ENCODE peak calls at places on chromosomes 11 and 22, in five cellular contexts. D is HEK293T, Q is SK-N-SH, O is K562, U is HepG2. F is an unnamed sample.

GRCh38 chr11:9815486-9816136 is 151.7 kb downstream of the SWAP70 start:
- DNase-seq in O (no peak), D (no peak), Q (no peak), U (no peak), F (no peak)

GRCh38 chr11:2090172-2091111 is 48.7 kb downstream of the IGF2 start:
- DNase-seq in U (no peak), O (no peak), D (no peak), Q (no peak), F (no peak)

GRCh38 chr22:31952459-31952858 is 8.1 kb downstream of the YWHAH start:
- DNase-seq in Q (no peak), O (no peak), D (no peak), U (no peak), F (no peak)

GRCh38 chr11:114072978-114073377 is 13.5 kb downstream of the ZBTB16 start:
- DNase-seq in O (no peak), Q (no peak), U (no peak), D (no peak), F (no peak)

GRCh38 chr22:20141186-20142077 is 9.4 kb downstream of the CCDC188 start:
- DNase-seq in U (no peak), D (no peak), O (no peak), Q (no peak), F (no peak)

GRCh38 chr11:93537767-93538261 is 5.4 kb downstream of the SMCO4 start:
- DNase-seq in U (no peak), Q (no peak), O (no peak), D (no peak), F (no peak)

GRCh38 chr11:131640320-131640719 is 269.9 kb downstream of the NTM start:
- DNase-seq in U (no peak), Q (no peak), D (no peak), O (no peak), F (no peak)

GRCh38 chr11:96447208-96447607 is 57.4 kb downstream of the JRKL start:
- DNase-seq in O (no peak), Q (no peak), D (no peak), U (no peak), F (no peak)

GRCh38 chr22:37802310-37803194 is 5.2 kb upstream of the GCAT start:
- DNase-seq in U (peak; percentile 54), Q (peak; percentile 92), D (peak; percentile 78), O (peak; percentile 59), F (no peak)

GRCh38 chr11:120028181-120028935 is 109.6 kb downstream of the TRIM29 start:
- DNase-seq in U (no peak), O (no peak), D (no peak), Q (no peak), F (no peak)

GRCh38 chr11:65432133-65432650 is 9.6 kb downstream of the NEAT1 start:
- DNase-seq in O (no peak), U (no peak), Q (no peak), D (no peak), F (no peak)

GRCh38 chr11:69135420-69136363 is 20.0 kb upstream of the SMIM38 start:
- DNase-seq in O (no peak), D (no peak), U (no peak), Q (no peak), F (no peak)

GRCh38 chr22:35524966-35525686 is 15.5 kb upstream of the RASD2 start:
- DNase-seq in D (no peak), Q (peak; percentile 88), U (no peak), O (no peak), F (no peak)
- TF ChIP-seq FOXM1 in D (no peak), Q (no peak), U (no peak), O (no peak), F (no peak)

GRCh38 chr11:128483211-128483788 is 104.1 kb downstream of the ETS1 start:
- DNase-seq in O (no peak), D (no peak), U (no peak), Q (no peak), F (peak; percentile 79)
- TF ChIP-seq FOXM1 in O (no peak), D (no peak), U (no peak), Q (no peak), F (no peak)

GRCh38 chr11:8809185-8809584 is 101.8 kb upstream of the AKIP1 start:
- DNase-seq in U (no peak), O (no peak), Q (no peak), D (no peak), F (no peak)

GRCh38 chr11:8812438-8812837 is 98.6 kb upstream of the AKIP1 start:
- DNase-seq in O (no peak), D (no peak), U (peak; percentile 35), Q (no peak), F (no peak)

GRCh38 chr11:8809605-8810272 is 101.2 kb upstream of the AKIP1 start:
- DNase-seq in D (no peak), O (no peak), U (peak; percentile 24), Q (peak; percentile 66), F (no peak)

GRCh38 chr11:8811571-8811970 is 99.4 kb upstream of the AKIP1 start:
- DNase-seq in D (no peak), O (no peak), Q (no peak), U (no peak), F (no peak)

GRCh38 chr11:8810331-8811301 is 100.4 kb upstream of the AKIP1 start:
- DNase-seq in Q (peak; percentile 86), O (peak; percentile 61), D (no peak), U (peak; percentile 63), F (no peak)
- TF ChIP-seq FOXM1 in Q (no peak), O (no peak), D (no peak), U (no peak), F (no peak)

GRCh38 chr11:19962795-19963163 is 197.5 kb downstream of the DBX1 start:
- DNase-seq in U (no peak), O (no peak), D (no peak), Q (no peak), F (no peak)
- TF ChIP-seq FOXM1 in U (no peak), O (no peak), D (no peak), Q (no peak), F (no peak)

DNA sequence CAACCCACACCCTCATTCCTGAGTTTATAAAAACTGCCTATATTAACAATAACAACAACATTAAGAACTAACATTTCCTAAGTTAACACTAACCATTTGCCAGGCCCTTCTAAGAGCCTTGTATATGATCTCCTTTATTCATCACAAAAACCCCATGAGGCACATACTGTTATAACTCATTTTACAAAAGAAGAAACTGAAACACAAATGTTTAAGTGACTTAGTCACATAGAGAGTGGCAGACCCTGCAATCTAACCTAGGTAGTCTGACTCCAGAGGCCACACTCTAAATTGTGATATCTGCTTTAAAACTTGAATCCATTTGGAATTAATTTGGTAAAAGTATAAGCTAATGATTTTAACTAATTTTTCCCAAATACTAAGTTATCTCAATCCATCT is 116.1 kb downstream of the SYT9 start:
- DNase-seq in U (no peak), O (no peak), D (no peak), Q (no peak), F (no peak)
- TF ChIP-seq FOXM1 in U (no peak), O (no peak), D (no peak), Q (no peak), F (no peak)

GRCh38 chr11:23095650-23096049 is 235.4 kb upstream of the CCDC179 start:
- DNase-seq in D (no peak), U (no peak), Q (no peak), O (no peak), F (no peak)
- TF ChIP-seq FOXM1 in D (no peak), U (no peak), Q (no peak), O (no peak), F (no peak)

GRCh38 chr11:110374921-110375320 is 54.8 kb upstream of the FDX1 start:
- DNase-seq in U (no peak), Q (no peak), D (no peak), O (no peak), F (no peak)

GRCh38 chr11:110377451-110377850 is 52.3 kb upstream of the FDX1 start:
- DNase-seq in O (no peak), D (no peak), Q (no peak), U (no peak), F (no peak)

GRCh38 chr11:110379261-110379660 is 50.5 kb upstream of the FDX1 start:
- DNase-seq in O (no peak), D (no peak), Q (no peak), U (no peak), F (no peak)

GRCh38 chr11:110379936-110380335 is 49.8 kb upstream of the FDX1 start:
- DNase-seq in U (no peak), Q (no peak), O (no peak), D (no peak), F (no peak)

GRCh38 chr11:110376711-110377324 is 52.9 kb upstream of the FDX1 start:
- DNase-seq in U (peak; percentile 91), O (peak; percentile 55), D (peak; percentile 78), Q (peak; percentile 67), F (peak; percentile 36)
- TF ChIP-seq FOXM1 in U (no peak), O (no peak), D (no peak), Q (no peak), F (peak; percentile 34)

GRCh38 chr11:75918295-75918694 is 103.3 kb downstream of the UVRAG start:
- DNase-seq in U (no peak), Q (no peak), D (no peak), O (no peak), F (no peak)

GRCh38 chr11:75916882-75917281 is 101.9 kb downstream of the UVRAG start:
- DNase-seq in Q (no peak), U (no peak), O (no peak), D (no peak), F (no peak)

GRCh38 chr11:75921808-75922207 is 106.8 kb downstream of the UVRAG start:
- DNase-seq in U (no peak), D (no peak), Q (no peak), O (no peak), F (no peak)

GRCh38 chr11:75920886-75921285 is 105.9 kb downstream of the UVRAG start:
- DNase-seq in D (no peak), U (no peak), Q (no peak), O (no peak), F (no peak)

GRCh38 chr11:75919525-75919924 is 104.5 kb downstream of the UVRAG start:
- DNase-seq in Q (no peak), O (no peak), D (no peak), U (no peak), F (no peak)
- TF ChIP-seq FOXM1 in Q (no peak), O (no peak), D (no peak), U (no peak), F (no peak)

DNA sequence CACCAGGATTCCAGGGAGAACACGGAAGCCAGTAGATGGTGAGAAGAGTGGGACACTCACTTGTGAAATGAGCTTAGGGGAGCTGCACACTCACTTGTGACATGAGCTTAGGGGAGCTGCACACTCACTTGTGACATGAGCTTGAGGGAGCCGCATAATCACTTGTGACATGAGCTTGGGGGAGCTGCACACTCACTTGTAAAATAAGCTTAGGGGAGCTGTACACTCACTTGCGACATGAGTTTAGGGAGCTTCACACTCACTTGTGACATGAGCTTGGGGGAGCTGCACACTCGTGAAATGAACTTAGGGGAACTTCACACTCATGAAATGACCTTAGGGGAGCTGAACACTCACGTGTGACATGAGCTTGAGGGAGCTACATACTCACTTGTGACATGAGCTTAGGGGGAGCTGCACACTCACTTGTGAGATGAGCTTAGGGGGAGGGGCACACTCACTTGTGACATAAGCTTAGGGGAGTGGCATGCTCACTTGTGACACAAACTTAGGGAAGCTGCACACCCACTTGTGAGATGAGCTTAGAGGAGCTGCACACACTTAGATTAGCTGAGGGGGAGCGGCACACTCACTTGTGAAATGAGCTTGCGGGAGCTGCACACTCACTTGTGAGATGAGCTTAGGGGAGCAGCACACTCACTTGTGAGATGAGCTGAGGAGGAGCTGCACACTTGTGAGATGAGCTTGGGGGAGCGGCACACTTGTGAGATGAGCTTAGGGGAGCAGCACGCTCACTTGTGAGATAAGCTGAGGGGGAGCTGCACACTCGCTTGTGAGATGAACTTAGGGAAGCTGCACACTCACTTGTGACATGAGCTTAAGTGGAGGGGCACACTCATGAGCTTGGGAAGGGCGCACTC is 59.0 kb downstream of the NCAPD3 start:
- DNase-seq in U (peak; percentile 6), Q (no peak), D (no peak), O (no peak), F (no peak)
- TF ChIP-seq FOXM1 in U (no peak), Q (no peak), D (no peak), O (no peak), F (no peak)

F was measured in GM12878.